ENCODE peak calls at places on chromosomes 1 and 21, in seven cellular contexts. V is upper lobe of right lung, X is GM23338, E is heart left ventricle, U is PC-9, P is A549, M is IMR-90. K is an unnamed sample. For H3K4me1, the result is how much of the 10 kb centered on the place peaks cover.

GRCh38 chr1:226664413-226665101 is 74.5 kb downstream of the ITPKB start:
- DNase-seq in V (no peak), X (no peak), E (peak), U (peak), P (no peak), M (peak), K (peak)

GRCh38 chr1:103025858-103026409 is 82.4 kb downstream of the COL11A1 start:
- DNase-seq in V (no peak), X (peak), E (no peak), U (no peak), P (no peak), M (no peak), K (no peak)

GRCh38 chr1:74571875-74572274 is 59.5 kb upstream of the LRRC53 start:
- DNase-seq in V (no peak), X (no peak), E (no peak), U (no peak), P (no peak), M (no peak), K (no peak)

GRCh38 chr1:160062134-160062533 is 7.8 kb downstream of the KCNJ10 start:
- DNase-seq in V (peak), X (no peak), E (no peak), U (no peak), P (no peak), M (no peak), K (no peak)

GRCh38 chr1:20723537-20724363 is 5.9 kb upstream of the KIF17 start:
- DNase-seq in V (peak), X (no peak), E (no peak), U (no peak), P (no peak), M (no peak), K (no peak)

GRCh38 chr1:181504294-181505115 is 21.2 kb downstream of the CACNA1E start:
- DNase-seq in V (no peak), X (peak), E (no peak), U (no peak), P (peak), M (peak), K (no peak)

GRCh38 chr1:118617916-118618315 is 370.2 kb downstream of the TBX15 start:
- DNase-seq in V (no peak), X (no peak), E (no peak), U (no peak), P (no peak), M (no peak), K (no peak)

GRCh38 chr21:29072873-29073221 is 601 bp downstream of the CCT8 start:
- DNase-seq in V (no peak), X (peak), E (no peak), U (no peak), P (no peak), M (peak), K (no peak)

GRCh38 chr1:41640141-41640751 is 155.8 kb upstream of the EDN2 start:
- DNase-seq in V (no peak), X (no peak), E (no peak), U (no peak), P (no peak), M (no peak), K (no peak)

GRCh38 chr21:45130324-45130774 is 56.0 kb downstream of the ADARB1 start:
- DNase-seq in V (no peak), X (no peak), E (no peak), U (no peak), P (peak), M (peak), K (peak)

GRCh38 chr1:19877821-19878636 is 4.2 kb upstream of the OTUD3 start:
- DNase-seq in V (no peak), X (peak), E (no peak), U (no peak), P (no peak), M (no peak), K (no peak)

GRCh38 chr1:190809312-190809711 is 331.6 kb upstream of the BRINP3 start:
- DNase-seq in V (peak), X (no peak), E (no peak), U (no peak), P (no peak), M (no peak), K (no peak)

GRCh38 chr1:48418742-48419141 is 53.3 kb downstream of the SPATA6 start:
- DNase-seq in V (no peak), X (no peak), E (no peak), U (no peak), P (no peak), M (no peak), K (no peak)

GRCh38 chr1:213135572-213135971 is 84.5 kb downstream of the RPS6KC1 start:
- DNase-seq in V (no peak), X (no peak), E (no peak), U (no peak), P (no peak), M (peak), K (no peak)

GRCh38 chr1:213127074-213127473 is 76.0 kb downstream of the RPS6KC1 start:
- DNase-seq in V (no peak), X (no peak), E (no peak), U (no peak), P (no peak), M (peak), K (no peak)

GRCh38 chr1:213136190-213136917 is 85.3 kb downstream of the RPS6KC1 start:
- DNase-seq in V (no peak), X (no peak), E (no peak), U (no peak), P (no peak), M (no peak), K (no peak)

DNA sequence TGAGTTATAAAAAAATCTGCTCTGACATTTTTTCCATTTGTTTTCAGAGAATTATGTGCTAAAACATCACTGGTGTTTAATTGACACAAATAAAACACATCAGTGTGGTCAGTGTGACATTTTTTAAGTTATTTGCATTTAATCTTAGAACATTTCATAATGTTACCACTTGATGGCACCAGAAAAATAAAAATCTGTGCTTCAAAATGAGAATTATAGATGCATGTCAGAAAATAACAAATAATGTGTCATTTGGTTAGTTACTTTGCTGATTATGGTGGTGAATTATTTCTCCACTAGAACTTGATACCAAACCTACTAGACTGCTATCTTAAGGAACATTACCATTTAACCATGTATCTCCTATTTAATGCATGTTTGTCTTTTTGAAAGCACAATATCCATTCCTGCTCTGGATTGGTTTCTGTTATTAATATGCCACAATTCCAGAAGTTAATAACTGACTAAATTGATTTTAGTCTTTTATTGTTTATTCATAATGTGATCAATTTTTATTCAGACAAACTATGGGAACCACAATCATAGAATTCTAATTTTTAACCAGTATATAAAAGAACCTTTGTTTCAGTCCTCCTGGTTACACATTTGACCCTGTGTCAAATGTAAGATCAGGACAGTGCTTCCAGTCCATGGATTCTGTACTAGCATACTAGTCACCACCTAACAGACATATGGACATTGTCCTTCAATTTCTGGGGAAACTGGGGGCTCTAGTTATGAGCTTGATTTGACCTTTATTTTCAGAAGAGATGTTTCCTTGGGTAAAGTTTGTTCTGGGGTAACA is 81.0 kb downstream of the RPS6KC1 start:
- DNase-seq in V (no peak), X (no peak), E (no peak), U (no peak), P (no peak), M (no peak), K (no peak)
- TF ChIP-seq CTCF in V (no peak), X (peak), E (no peak), U (no peak), P (peak), M (no peak), K (no peak)

DNA sequence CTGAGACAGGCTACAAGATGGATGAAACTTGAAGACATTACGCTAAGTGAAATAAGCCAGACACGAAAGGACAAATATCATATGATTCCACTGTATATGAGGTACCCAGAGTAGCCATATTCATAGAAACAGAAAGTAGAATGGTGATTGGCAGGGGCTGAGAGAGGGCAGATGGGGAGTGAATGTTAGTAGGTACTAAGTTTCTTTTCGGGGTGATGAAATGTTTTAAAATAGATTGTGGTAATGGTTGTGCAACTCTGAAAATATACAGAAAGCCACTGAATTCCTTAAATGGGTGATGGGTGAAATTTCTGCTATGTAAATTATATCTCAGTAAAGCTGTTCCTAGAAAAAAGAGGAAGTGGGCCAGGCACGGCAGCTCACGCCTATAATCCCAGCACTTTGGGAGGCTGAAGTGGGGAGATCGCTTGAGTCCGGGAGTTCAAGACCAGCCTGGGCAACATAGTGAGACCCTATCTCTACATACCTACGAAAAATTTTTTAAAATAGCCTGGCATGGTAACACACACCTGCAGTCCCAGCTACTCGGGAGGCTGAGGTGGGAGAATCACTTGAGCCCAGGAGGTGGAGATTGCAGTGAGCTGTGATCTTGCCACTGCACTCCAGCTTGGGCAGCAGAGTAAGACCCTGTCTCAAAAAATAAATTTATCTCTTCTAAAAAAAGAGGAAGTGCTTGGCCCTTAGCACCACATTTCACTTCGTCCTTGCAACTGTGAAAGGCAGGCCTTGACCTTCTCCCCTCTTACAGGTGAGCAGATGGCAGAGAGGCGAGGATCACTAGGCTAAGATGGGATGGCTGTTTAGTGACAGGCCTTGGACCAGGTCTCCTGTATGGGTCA is 16.0 kb downstream of the SLC27A3 start:
- DNase-seq in V (no peak), X (no peak), E (no peak), U (peak), P (no peak), M (peak), K (peak)
- H3K4me1 ChIP-seq in V (under half), X (under half), E (under half), U (under half), P (under half), M (under half), K (under half)

GRCh38 chr1:243487036-243487648 is 231.3 kb downstream of the SDCCAG8 start:
- DNase-seq in V (no peak), X (no peak), E (no peak), U (no peak), P (no peak), M (no peak), K (no peak)

GRCh38 chr1:243482237-243483022 is 226.6 kb downstream of the SDCCAG8 start:
- DNase-seq in V (no peak), X (peak), E (peak), U (no peak), P (peak), M (peak), K (no peak)

GRCh38 chr1:243483952-243484351 is 228.1 kb downstream of the SDCCAG8 start:
- DNase-seq in V (no peak), X (no peak), E (no peak), U (no peak), P (no peak), M (no peak), K (no peak)

GRCh38 chr1:243481101-243481500 is 225.3 kb downstream of the SDCCAG8 start:
- DNase-seq in V (no peak), X (no peak), E (no peak), U (no peak), P (no peak), M (no peak), K (no peak)

GRCh38 chr1:243483084-243483845 is 227.4 kb downstream of the SDCCAG8 start:
- DNase-seq in V (no peak), X (peak), E (no peak), U (no peak), P (no peak), M (no peak), K (no peak)
- TF ChIP-seq CTCF in V (no peak), X (peak), E (no peak), U (no peak), P (peak), M (no peak), K (no peak)

GRCh38 chr1:63829349-63830327 is 55.8 kb downstream of the ROR1 start:
- DNase-seq in V (no peak), X (no peak), E (peak), U (no peak), P (no peak), M (no peak), K (no peak)

GRCh38 chr1:63827411-63828321 is 53.8 kb downstream of the ROR1 start:
- DNase-seq in V (no peak), X (no peak), E (no peak), U (no peak), P (no peak), M (peak), K (no peak)

GRCh38 chr1:63828322-63829044 is 54.7 kb downstream of the ROR1 start:
- DNase-seq in V (no peak), X (no peak), E (no peak), U (no peak), P (no peak), M (no peak), K (no peak)

GRCh38 chr1:63833346-63834065 is 59.7 kb downstream of the ROR1 start:
- DNase-seq in V (no peak), X (peak), E (no peak), U (no peak), P (no peak), M (no peak), K (no peak)

GRCh38 chr1:63831409-63831808 is 57.6 kb downstream of the ROR1 start:
- DNase-seq in V (no peak), X (no peak), E (no peak), U (no peak), P (no peak), M (no peak), K (no peak)
- H3K4me1 ChIP-seq in V (under half), X (half or more), E (under half), U (under half), P (under half), M (under half), K (under half)

K was measured in uterus.